ENCODE peak calls at places on chromosomes 2 and 18, in nine cellular contexts. One of them, this sample, is unnamed.

GRCh38 chr2:172726172-172726735 is 9.4 kb upstream of the RAPGEF4 start:
- DNase-seq in foreskin fibroblast: no peak
- DNase-seq in GM20000: no peak
- DNase-seq in cardiac fibroblast: peak
- DNase-seq in Panc1: no peak
- DNase-seq in cardiac muscle cell: peak
- DNase-seq in left ventricle myocardium inferior: no peak
- DNase-seq in ovary: no peak
- DNase-seq in foreskin keratinocyte: no peak
- DNase-seq in this sample: no peak

GRCh38 chr2:127321306-127321705 is 27.4 kb upstream of the ERCC3 start:
- DNase-seq in foreskin fibroblast: no peak
- DNase-seq in GM20000: no peak
- DNase-seq in cardiac fibroblast: peak
- DNase-seq in Panc1: no peak
- DNase-seq in cardiac muscle cell: peak
- DNase-seq in left ventricle myocardium inferior: no peak
- DNase-seq in ovary: no peak
- DNase-seq in foreskin keratinocyte: no peak
- DNase-seq in this sample: no peak

GRCh38 chr2:188383158-188383557 is 91.5 kb downstream of the GULP1 start:
- DNase-seq in foreskin fibroblast: no peak
- DNase-seq in GM20000: no peak
- DNase-seq in cardiac fibroblast: no peak
- DNase-seq in Panc1: no peak
- DNase-seq in cardiac muscle cell: peak
- DNase-seq in left ventricle myocardium inferior: no peak
- DNase-seq in ovary: no peak
- DNase-seq in foreskin keratinocyte: no peak
- DNase-seq in this sample: no peak

GRCh38 chr2:51329512-51329911 is 297.6 kb upstream of the NRXN1 start:
- DNase-seq in foreskin fibroblast: no peak
- DNase-seq in GM20000: no peak
- DNase-seq in cardiac fibroblast: no peak
- DNase-seq in Panc1: no peak
- DNase-seq in cardiac muscle cell: no peak
- DNase-seq in left ventricle myocardium inferior: no peak
- DNase-seq in ovary: no peak
- DNase-seq in foreskin keratinocyte: no peak
- DNase-seq in this sample: no peak

GRCh38 chr18:59484796-59485328 is 125.8 kb upstream of the LMAN1 start:
- DNase-seq in foreskin fibroblast: peak
- DNase-seq in GM20000: no peak
- DNase-seq in cardiac fibroblast: peak
- DNase-seq in Panc1: no peak
- DNase-seq in cardiac muscle cell: peak
- DNase-seq in left ventricle myocardium inferior: no peak
- DNase-seq in ovary: no peak
- DNase-seq in foreskin keratinocyte: no peak
- DNase-seq in this sample: no peak

GRCh38 chr2:70645733-70646420 is 92.3 kb upstream of the TGFA start:
- DNase-seq in foreskin fibroblast: peak
- DNase-seq in GM20000: no peak
- DNase-seq in cardiac fibroblast: no peak
- DNase-seq in Panc1: no peak
- DNase-seq in cardiac muscle cell: no peak
- DNase-seq in left ventricle myocardium inferior: no peak
- DNase-seq in ovary: no peak
- DNase-seq in foreskin keratinocyte: no peak
- DNase-seq in this sample: peak

GRCh38 chr2:206296128-206296527 is 21.7 kb downstream of the ZDBF2 start:
- DNase-seq in foreskin fibroblast: peak
- DNase-seq in GM20000: no peak
- DNase-seq in cardiac fibroblast: peak
- DNase-seq in Panc1: peak
- DNase-seq in cardiac muscle cell: peak
- DNase-seq in left ventricle myocardium inferior: no peak
- DNase-seq in ovary: no peak
- DNase-seq in foreskin keratinocyte: no peak
- DNase-seq in this sample: no peak

GRCh38 chr2:20080839-20081348 is 29.5 kb upstream of the LAPTM4A start:
- DNase-seq in foreskin fibroblast: no peak
- DNase-seq in GM20000: no peak
- DNase-seq in cardiac fibroblast: no peak
- DNase-seq in Panc1: no peak
- DNase-seq in cardiac muscle cell: no peak
- DNase-seq in left ventricle myocardium inferior: no peak
- DNase-seq in ovary: peak
- DNase-seq in foreskin keratinocyte: no peak
- DNase-seq in this sample: no peak

GRCh38 chr2:1487758-1488715 is 74.8 kb downstream of the TPO start:
- DNase-seq in foreskin fibroblast: no peak
- DNase-seq in GM20000: no peak
- DNase-seq in cardiac fibroblast: no peak
- DNase-seq in Panc1: no peak
- DNase-seq in cardiac muscle cell: no peak
- DNase-seq in left ventricle myocardium inferior: no peak
- DNase-seq in ovary: no peak
- DNase-seq in foreskin keratinocyte: no peak
- DNase-seq in this sample: no peak

GRCh38 chr2:46612675-46613074 is 133.3 kb downstream of the TMEM247 start:
- DNase-seq in foreskin fibroblast: no peak
- DNase-seq in GM20000: no peak
- DNase-seq in cardiac fibroblast: no peak
- DNase-seq in Panc1: no peak
- DNase-seq in cardiac muscle cell: no peak
- DNase-seq in left ventricle myocardium inferior: no peak
- DNase-seq in ovary: no peak
- DNase-seq in foreskin keratinocyte: no peak
- DNase-seq in this sample: no peak

GRCh38 chr2:157898591-157898996 is 22.5 kb upstream of the ACVR1 start:
- DNase-seq in foreskin fibroblast: peak
- DNase-seq in GM20000: peak
- DNase-seq in cardiac fibroblast: peak
- DNase-seq in Panc1: peak
- DNase-seq in cardiac muscle cell: peak
- DNase-seq in left ventricle myocardium inferior: no peak
- DNase-seq in ovary: peak
- DNase-seq in foreskin keratinocyte: peak
- DNase-seq in this sample: no peak

GRCh38 chr2:152646775-152647174 is 70.5 kb downstream of the PRPF40A start:
- DNase-seq in foreskin fibroblast: peak
- DNase-seq in GM20000: no peak
- DNase-seq in cardiac fibroblast: peak
- DNase-seq in Panc1: peak
- DNase-seq in cardiac muscle cell: peak
- DNase-seq in left ventricle myocardium inferior: no peak
- DNase-seq in ovary: no peak
- DNase-seq in foreskin keratinocyte: peak
- DNase-seq in this sample: no peak

GRCh38 chr2:119744335-119744939 is 15.3 kb upstream of the PTPN4 start:
- DNase-seq in foreskin fibroblast: peak
- DNase-seq in GM20000: no peak
- DNase-seq in cardiac fibroblast: peak
- DNase-seq in Panc1: no peak
- DNase-seq in cardiac muscle cell: no peak
- DNase-seq in left ventricle myocardium inferior: no peak
- DNase-seq in ovary: no peak
- DNase-seq in foreskin keratinocyte: peak
- DNase-seq in this sample: no peak

GRCh38 chr18:31513189-31513907 is 15.4 kb downstream of the DSG2 start:
- DNase-seq in foreskin fibroblast: no peak
- DNase-seq in GM20000: no peak
- DNase-seq in cardiac fibroblast: peak
- DNase-seq in Panc1: no peak
- DNase-seq in cardiac muscle cell: peak
- DNase-seq in left ventricle myocardium inferior: no peak
- DNase-seq in ovary: no peak
- DNase-seq in foreskin keratinocyte: peak
- DNase-seq in this sample: no peak

GRCh38 chr2:30398488-30398887 is 48.6 kb upstream of the LCLAT1 start:
- DNase-seq in foreskin fibroblast: no peak
- DNase-seq in GM20000: no peak
- DNase-seq in cardiac fibroblast: no peak
- DNase-seq in Panc1: no peak
- DNase-seq in cardiac muscle cell: no peak
- DNase-seq in left ventricle myocardium inferior: no peak
- DNase-seq in ovary: no peak
- DNase-seq in foreskin keratinocyte: peak
- DNase-seq in this sample: no peak

GRCh38 chr2:1550658-1551316 is 137.5 kb downstream of the TPO start:
- DNase-seq in foreskin fibroblast: peak
- DNase-seq in GM20000: peak
- DNase-seq in cardiac fibroblast: peak
- DNase-seq in Panc1: no peak
- DNase-seq in cardiac muscle cell: peak
- DNase-seq in left ventricle myocardium inferior: peak
- DNase-seq in ovary: peak
- DNase-seq in foreskin keratinocyte: no peak
- DNase-seq in this sample: peak

GRCh38 chr2:239157766-239158165 is 243.1 kb downstream of the HDAC4 start:
- DNase-seq in foreskin fibroblast: peak
- DNase-seq in GM20000: no peak
- DNase-seq in cardiac fibroblast: no peak
- DNase-seq in Panc1: no peak
- DNase-seq in cardiac muscle cell: peak
- DNase-seq in left ventricle myocardium inferior: peak
- DNase-seq in ovary: no peak
- DNase-seq in foreskin keratinocyte: peak
- DNase-seq in this sample: peak

GRCh38 chr2:85994421-85994777 is 105.6 kb upstream of the ST3GAL5 start:
- DNase-seq in foreskin fibroblast: no peak
- DNase-seq in GM20000: no peak
- DNase-seq in cardiac fibroblast: no peak
- DNase-seq in Panc1: no peak
- DNase-seq in cardiac muscle cell: no peak
- DNase-seq in left ventricle myocardium inferior: no peak
- DNase-seq in ovary: peak
- DNase-seq in foreskin keratinocyte: no peak
- DNase-seq in this sample: no peak

GRCh38 chr2:138421971-138422335 is 79.6 kb upstream of the SPOPL start:
- DNase-seq in foreskin fibroblast: peak
- DNase-seq in GM20000: no peak
- DNase-seq in cardiac fibroblast: peak
- DNase-seq in Panc1: peak
- DNase-seq in cardiac muscle cell: peak
- DNase-seq in left ventricle myocardium inferior: no peak
- DNase-seq in ovary: no peak
- DNase-seq in foreskin keratinocyte: peak
- DNase-seq in this sample: no peak

GRCh38 chr2:109255594-109255993 is 126.6 kb downstream of the SH3RF3 start:
- DNase-seq in foreskin fibroblast: no peak
- DNase-seq in GM20000: no peak
- DNase-seq in cardiac fibroblast: no peak
- DNase-seq in Panc1: no peak
- DNase-seq in cardiac muscle cell: no peak
- DNase-seq in left ventricle myocardium inferior: no peak
- DNase-seq in ovary: no peak
- DNase-seq in foreskin keratinocyte: no peak
- DNase-seq in this sample: no peak

GRCh38 chr2:206113148-206113547 is 27.2 kb upstream of the INO80D start:
- DNase-seq in foreskin fibroblast: peak
- DNase-seq in GM20000: no peak
- DNase-seq in cardiac fibroblast: peak
- DNase-seq in Panc1: no peak
- DNase-seq in cardiac muscle cell: peak
- DNase-seq in left ventricle myocardium inferior: no peak
- DNase-seq in ovary: no peak
- DNase-seq in foreskin keratinocyte: no peak
- DNase-seq in this sample: no peak

GRCh38 chr2:31256611-31257382 is 22.8 kb downstream of the EHD3 start:
- DNase-seq in foreskin fibroblast: no peak
- DNase-seq in GM20000: no peak
- DNase-seq in cardiac fibroblast: no peak
- DNase-seq in Panc1: no peak
- DNase-seq in cardiac muscle cell: no peak
- DNase-seq in left ventricle myocardium inferior: no peak
- DNase-seq in ovary: no peak
- DNase-seq in foreskin keratinocyte: no peak
- DNase-seq in this sample: no peak

GRCh38 chr2:99198103-99198841 is 17.3 kb downstream of the MRPL30 start:
- DNase-seq in foreskin fibroblast: no peak
- DNase-seq in GM20000: no peak
- DNase-seq in cardiac fibroblast: no peak
- DNase-seq in Panc1: no peak
- DNase-seq in cardiac muscle cell: no peak
- DNase-seq in left ventricle myocardium inferior: no peak
- DNase-seq in ovary: no peak
- DNase-seq in foreskin keratinocyte: no peak
- DNase-seq in this sample: no peak
- TF ChIP-seq CTCF in foreskin fibroblast: no peak
- TF ChIP-seq CTCF in GM20000: no peak
- TF ChIP-seq CTCF in cardiac fibroblast: no peak
- TF ChIP-seq CTCF in Panc1: no peak
- TF ChIP-seq CTCF in cardiac muscle cell: no peak
- TF ChIP-seq CTCF in left ventricle myocardium inferior: no peak
- TF ChIP-seq CTCF in ovary: no peak
- TF ChIP-seq CTCF in foreskin keratinocyte: no peak
- TF ChIP-seq CTCF in this sample: no peak

DNA sequence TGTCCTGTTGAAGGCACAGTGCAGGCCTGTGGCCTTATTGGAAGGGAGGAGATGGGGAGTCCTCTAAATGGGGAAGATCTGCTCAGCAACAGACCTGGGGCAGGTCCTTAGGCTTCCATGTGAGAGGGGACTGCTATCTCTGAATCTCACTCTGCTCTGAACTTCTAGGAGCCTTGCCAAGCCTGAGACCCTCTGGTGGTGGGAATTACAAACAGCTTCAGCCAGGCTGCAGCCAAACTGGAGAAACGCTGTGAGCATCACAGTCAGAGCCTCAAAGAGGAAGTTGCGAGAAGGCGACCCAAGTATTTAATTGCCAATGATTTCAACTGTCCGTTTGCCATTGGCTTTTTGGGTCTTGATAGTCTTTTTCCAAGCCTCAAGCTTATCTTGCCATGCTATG is 66.8 kb upstream of the MC2R start:
- DNase-seq in foreskin fibroblast: no peak
- DNase-seq in GM20000: no peak
- DNase-seq in cardiac fibroblast: no peak
- DNase-seq in Panc1: no peak
- DNase-seq in cardiac muscle cell: no peak
- DNase-seq in left ventricle myocardium inferior: no peak
- DNase-seq in ovary: no peak
- DNase-seq in foreskin keratinocyte: no peak
- DNase-seq in this sample: peak
- TF ChIP-seq CTCF in foreskin fibroblast: no peak
- TF ChIP-seq CTCF in GM20000: no peak
- TF ChIP-seq CTCF in cardiac fibroblast: no peak
- TF ChIP-seq CTCF in Panc1: no peak
- TF ChIP-seq CTCF in cardiac muscle cell: no peak
- TF ChIP-seq CTCF in left ventricle myocardium inferior: no peak
- TF ChIP-seq CTCF in ovary: no peak
- TF ChIP-seq CTCF in foreskin keratinocyte: no peak
- TF ChIP-seq CTCF in this sample: no peak

GRCh38 chr2:54660752-54661151 is 62.7 kb upstream of the EML6 start:
- DNase-seq in foreskin fibroblast: peak
- DNase-seq in GM20000: no peak
- DNase-seq in cardiac fibroblast: no peak
- DNase-seq in Panc1: no peak
- DNase-seq in cardiac muscle cell: no peak
- DNase-seq in left ventricle myocardium inferior: no peak
- DNase-seq in ovary: no peak
- DNase-seq in foreskin keratinocyte: no peak
- DNase-seq in this sample: no peak
- TF ChIP-seq CTCF in foreskin fibroblast: no peak
- TF ChIP-seq CTCF in GM20000: no peak
- TF ChIP-seq CTCF in cardiac fibroblast: no peak
- TF ChIP-seq CTCF in Panc1: no peak
- TF ChIP-seq CTCF in cardiac muscle cell: no peak
- TF ChIP-seq CTCF in left ventricle myocardium inferior: peak
- TF ChIP-seq CTCF in ovary: no peak
- TF ChIP-seq CTCF in foreskin keratinocyte: no peak
- TF ChIP-seq CTCF in this sample: no peak

GRCh38 chr2:13201924-13202323 is 485.2 kb downstream of the TRIB2 start:
- DNase-seq in foreskin fibroblast: no peak
- DNase-seq in GM20000: no peak
- DNase-seq in cardiac fibroblast: no peak
- DNase-seq in Panc1: no peak
- DNase-seq in cardiac muscle cell: no peak
- DNase-seq in left ventricle myocardium inferior: no peak
- DNase-seq in ovary: no peak
- DNase-seq in foreskin keratinocyte: no peak
- DNase-seq in this sample: no peak
- TF ChIP-seq CTCF in foreskin fibroblast: no peak
- TF ChIP-seq CTCF in GM20000: no peak
- TF ChIP-seq CTCF in cardiac fibroblast: peak
- TF ChIP-seq CTCF in Panc1: peak
- TF ChIP-seq CTCF in cardiac muscle cell: no peak
- TF ChIP-seq CTCF in left ventricle myocardium inferior: no peak
- TF ChIP-seq CTCF in ovary: no peak
- TF ChIP-seq CTCF in foreskin keratinocyte: peak
- TF ChIP-seq CTCF in this sample: no peak